ENCODE peak calls at places on chromosome 13, in four cellular contexts. G is activated CD8-positive, alpha-beta T cell treated with anti-CD3 and anti-CD28 coated beads, Interleukin-2, amount 10 ng/mL, durations not matched to agents 7 days and 5 days; H is T-helper 9 cell; N is EL. Z is an unnamed sample.

GRCh38 chr13:48400090-48400694 is 12.7 kb downstream of the LPAR6 start:
- DNase-seq in H (no peak), N (no peak), G (no peak), Z (no peak)

GRCh38 chr13:22316494-22317025 is 645.7 kb downstream of the FGF9 start:
- DNase-seq in H (no peak), G (no peak), N (no peak), Z (no peak)

GRCh38 chr13:110107568-110108347 is 199.2 kb downstream of the COL4A1 start:
- DNase-seq in N (no peak), G (peak; percentile 4), H (no peak), Z (no peak)

GRCh38 chr13:98273824-98274786 is 97.0 kb upstream of the RNF113B start:
- DNase-seq in N (no peak), H (no peak), G (no peak), Z (no peak)

GRCh38 chr13:30071890-30072817 is 221.7 kb upstream of the UBL3 start:
- DNase-seq in H (no peak), G (peak; percentile 11), N (no peak), Z (no peak)

GRCh38 chr13:40348096-40348679 is 318.3 kb downstream of the FOXO1 start:
- DNase-seq in N (no peak), H (no peak), G (no peak), Z (no peak)

GRCh38 chr13:110338441-110339101 is 31.5 kb downstream of the COL4A2 start:
- DNase-seq in H (no peak), N (no peak), G (no peak), Z (no peak)

GRCh38 chr13:51958217-51958547 is 53.1 kb downstream of the ATP7B start:
- DNase-seq in N (no peak), G (no peak), H (no peak), Z (no peak)

GRCh38 chr13:113875829-113876228 is 12.0 kb upstream of the GAS6 start:
- DNase-seq in G (peak; percentile 20), N (no peak), H (no peak), Z (no peak)

Z was measured in activated CD4-positive, alpha-beta memory T cell treated with anti-CD3 and anti-CD28 coated beads, Interleukin-2, amount 10 ng/mL, durations not matched to agents 7 days and 5 days.